ENCODE peak calls at places on chromosomes 1 and 21, in eight cellular contexts. One of them, this sample, is unnamed.

GRCh38 chr1:176243746-176244145 is 36.7 kb upstream of the COP1 start:
- DNase-seq in neural progenitor cell: no peak
- DNase-seq in GM23248: peak
- DNase-seq in GM23338: no peak
- DNase-seq in hepatocyte: no peak
- DNase-seq in HCT116: no peak
- DNase-seq in MM.1S: no peak
- DNase-seq in PC-3: no peak
- DNase-seq in this sample: no peak

GRCh38 chr1:160884579-160884978 is 401 bp downstream of the ITLN1 start:
- DNase-seq in neural progenitor cell: peak
- DNase-seq in GM23248: no peak
- DNase-seq in GM23338: peak
- DNase-seq in hepatocyte: no peak
- DNase-seq in HCT116: peak
- DNase-seq in MM.1S: peak
- DNase-seq in PC-3: peak
- DNase-seq in this sample: peak

GRCh38 chr21:43308101-43308500 is 118.8 kb downstream of the SIK1 start:
- DNase-seq in neural progenitor cell: no peak
- DNase-seq in GM23248: no peak
- DNase-seq in GM23338: no peak
- DNase-seq in hepatocyte: no peak
- DNase-seq in HCT116: no peak
- DNase-seq in MM.1S: no peak
- DNase-seq in PC-3: no peak
- DNase-seq in this sample: no peak

GRCh38 chr1:87024936-87025537 is 110.6 kb downstream of the HS2ST1 start:
- DNase-seq in neural progenitor cell: peak
- DNase-seq in GM23248: peak
- DNase-seq in GM23338: peak
- DNase-seq in hepatocyte: peak
- DNase-seq in HCT116: peak
- DNase-seq in MM.1S: peak
- DNase-seq in PC-3: peak
- DNase-seq in this sample: peak

GRCh38 chr1:68113961-68114360 is 63.5 kb upstream of the DIRAS3 start:
- DNase-seq in neural progenitor cell: no peak
- DNase-seq in GM23248: no peak
- DNase-seq in GM23338: no peak
- DNase-seq in hepatocyte: no peak
- DNase-seq in HCT116: no peak
- DNase-seq in MM.1S: no peak
- DNase-seq in PC-3: no peak
- DNase-seq in this sample: no peak

GRCh38 chr1:87330954-87331318 is 2.3 kb downstream of the LMO4 start:
- DNase-seq in neural progenitor cell: peak
- DNase-seq in GM23248: peak
- DNase-seq in GM23338: no peak
- DNase-seq in hepatocyte: no peak
- DNase-seq in HCT116: no peak
- DNase-seq in MM.1S: no peak
- DNase-seq in PC-3: no peak
- DNase-seq in this sample: no peak

GRCh38 chr21:26032263-26032662 is 138.3 kb downstream of the APP start:
- DNase-seq in neural progenitor cell: no peak
- DNase-seq in GM23248: no peak
- DNase-seq in GM23338: no peak
- DNase-seq in hepatocyte: no peak
- DNase-seq in HCT116: no peak
- DNase-seq in MM.1S: no peak
- DNase-seq in PC-3: peak
- DNase-seq in this sample: peak

GRCh38 chr1:10823000-10823401 is 26.6 kb upstream of the CASZ1 start:
- DNase-seq in neural progenitor cell: no peak
- DNase-seq in GM23248: no peak
- DNase-seq in GM23338: no peak
- DNase-seq in hepatocyte: no peak
- DNase-seq in HCT116: no peak
- DNase-seq in MM.1S: no peak
- DNase-seq in PC-3: no peak
- DNase-seq in this sample: no peak

GRCh38 chr1:183610053-183610452 is 19.8 kb upstream of the NCF2 start:
- DNase-seq in neural progenitor cell: no peak
- DNase-seq in GM23248: peak
- DNase-seq in GM23338: no peak
- DNase-seq in hepatocyte: no peak
- DNase-seq in HCT116: no peak
- DNase-seq in MM.1S: no peak
- DNase-seq in PC-3: peak
- DNase-seq in this sample: no peak

GRCh38 chr1:100463809-100464424 is 74.0 kb upstream of the GPR88 start:
- DNase-seq in neural progenitor cell: peak
- DNase-seq in GM23248: peak
- DNase-seq in GM23338: peak
- DNase-seq in hepatocyte: peak
- DNase-seq in HCT116: peak
- DNase-seq in MM.1S: peak
- DNase-seq in PC-3: peak
- DNase-seq in this sample: peak

GRCh38 chr21:38671716-38672115 is 134.0 kb upstream of the ETS2 start:
- DNase-seq in neural progenitor cell: no peak
- DNase-seq in GM23248: no peak
- DNase-seq in GM23338: no peak
- DNase-seq in hepatocyte: no peak
- DNase-seq in HCT116: no peak
- DNase-seq in MM.1S: no peak
- DNase-seq in PC-3: no peak
- DNase-seq in this sample: no peak

GRCh38 chr1:177012342-177012741 is 152.2 kb downstream of the ASTN1 start:
- DNase-seq in neural progenitor cell: no peak
- DNase-seq in GM23248: no peak
- DNase-seq in GM23338: no peak
- DNase-seq in hepatocyte: no peak
- DNase-seq in HCT116: no peak
- DNase-seq in MM.1S: no peak
- DNase-seq in PC-3: no peak
- DNase-seq in this sample: no peak

GRCh38 chr1:206921772-206922265 is at the start of gene FCMR:
- DNase-seq in neural progenitor cell: no peak
- DNase-seq in GM23248: no peak
- DNase-seq in GM23338: no peak
- DNase-seq in hepatocyte: no peak
- DNase-seq in HCT116: no peak
- DNase-seq in MM.1S: peak
- DNase-seq in PC-3: no peak
- DNase-seq in this sample: peak

GRCh38 chr21:17466166-17466565 is 46.7 kb upstream of the CXADR start:
- DNase-seq in neural progenitor cell: no peak
- DNase-seq in GM23248: peak
- DNase-seq in GM23338: no peak
- DNase-seq in hepatocyte: peak
- DNase-seq in HCT116: no peak
- DNase-seq in MM.1S: no peak
- DNase-seq in PC-3: peak
- DNase-seq in this sample: no peak

GRCh38 chr1:209983953-209984352 is 45.9 kb downstream of the SYT14 start:
- DNase-seq in neural progenitor cell: no peak
- DNase-seq in GM23248: no peak
- DNase-seq in GM23338: no peak
- DNase-seq in hepatocyte: no peak
- DNase-seq in HCT116: no peak
- DNase-seq in MM.1S: no peak
- DNase-seq in PC-3: no peak
- DNase-seq in this sample: no peak
- H3K4me3 ChIP-seq in neural progenitor cell: no peak
- H3K4me3 ChIP-seq in GM23248: no peak
- H3K4me3 ChIP-seq in GM23338: no peak
- H3K4me3 ChIP-seq in hepatocyte: no peak
- H3K4me3 ChIP-seq in HCT116: no peak
- H3K4me3 ChIP-seq in MM.1S: no peak
- H3K4me3 ChIP-seq in PC-3: no peak
- H3K4me3 ChIP-seq in this sample: no peak

GRCh38 chr1:77534456-77534855 is 148.0 kb downstream of the ZZZ3 start:
- DNase-seq in neural progenitor cell: no peak
- DNase-seq in GM23248: peak
- DNase-seq in GM23338: no peak
- DNase-seq in hepatocyte: no peak
- DNase-seq in HCT116: no peak
- DNase-seq in MM.1S: no peak
- DNase-seq in PC-3: no peak
- DNase-seq in this sample: no peak
- TF ChIP-seq EZH2phosphoT487 in neural progenitor cell: no peak
- TF ChIP-seq EZH2phosphoT487 in GM23248: no peak
- TF ChIP-seq EZH2phosphoT487 in GM23338: no peak
- TF ChIP-seq EZH2phosphoT487 in hepatocyte: no peak
- TF ChIP-seq EZH2phosphoT487 in HCT116: no peak
- TF ChIP-seq EZH2phosphoT487 in MM.1S: no peak
- TF ChIP-seq EZH2phosphoT487 in PC-3: no peak
- TF ChIP-seq EZH2phosphoT487 in this sample: no peak

GRCh38 chr21:20998886-20999285 is 677 bp downstream of the NCAM2 start:
- DNase-seq in neural progenitor cell: no peak
- DNase-seq in GM23248: peak
- DNase-seq in GM23338: no peak
- DNase-seq in hepatocyte: no peak
- DNase-seq in HCT116: no peak
- DNase-seq in MM.1S: no peak
- DNase-seq in PC-3: no peak
- DNase-seq in this sample: no peak
- H3K4me3 ChIP-seq in neural progenitor cell: peak
- H3K4me3 ChIP-seq in GM23248: peak
- H3K4me3 ChIP-seq in GM23338: peak
- H3K4me3 ChIP-seq in hepatocyte: peak
- H3K4me3 ChIP-seq in HCT116: no peak
- H3K4me3 ChIP-seq in MM.1S: peak
- H3K4me3 ChIP-seq in PC-3: peak
- H3K4me3 ChIP-seq in this sample: no peak

GRCh38 chr1:1371354-1371740 is 3.7 kb downstream of the AURKAIP1 start:
- DNase-seq in neural progenitor cell: no peak
- DNase-seq in GM23248: peak
- DNase-seq in GM23338: no peak
- DNase-seq in hepatocyte: no peak
- DNase-seq in HCT116: no peak
- DNase-seq in MM.1S: no peak
- DNase-seq in PC-3: no peak
- DNase-seq in this sample: no peak

GRCh38 chr1:1373493-1374067 is 1.4 kb downstream of the AURKAIP1 start:
- DNase-seq in neural progenitor cell: no peak
- DNase-seq in GM23248: no peak
- DNase-seq in GM23338: no peak
- DNase-seq in hepatocyte: no peak
- DNase-seq in HCT116: no peak
- DNase-seq in MM.1S: no peak
- DNase-seq in PC-3: no peak
- DNase-seq in this sample: no peak

GRCh38 chr1:1370771-1371300 is 4.2 kb downstream of the AURKAIP1 start:
- DNase-seq in neural progenitor cell: no peak
- DNase-seq in GM23248: no peak
- DNase-seq in GM23338: no peak
- DNase-seq in hepatocyte: no peak
- DNase-seq in HCT116: no peak
- DNase-seq in MM.1S: no peak
- DNase-seq in PC-3: no peak
- DNase-seq in this sample: no peak

GRCh38 chr1:1373051-1373450 is 2.0 kb downstream of the AURKAIP1 start:
- DNase-seq in neural progenitor cell: no peak
- DNase-seq in GM23248: no peak
- DNase-seq in GM23338: no peak
- DNase-seq in hepatocyte: no peak
- DNase-seq in HCT116: no peak
- DNase-seq in MM.1S: no peak
- DNase-seq in PC-3: no peak
- DNase-seq in this sample: no peak

GRCh38 chr1:1371741-1372711 is 3.0 kb downstream of the AURKAIP1 start:
- DNase-seq in neural progenitor cell: peak
- DNase-seq in GM23248: peak
- DNase-seq in GM23338: peak
- DNase-seq in hepatocyte: peak
- DNase-seq in HCT116: no peak
- DNase-seq in MM.1S: peak
- DNase-seq in PC-3: peak
- DNase-seq in this sample: peak
- TF ChIP-seq EZH2phosphoT487 in neural progenitor cell: no peak
- TF ChIP-seq EZH2phosphoT487 in GM23248: no peak
- TF ChIP-seq EZH2phosphoT487 in GM23338: no peak
- TF ChIP-seq EZH2phosphoT487 in hepatocyte: no peak
- TF ChIP-seq EZH2phosphoT487 in HCT116: no peak
- TF ChIP-seq EZH2phosphoT487 in MM.1S: no peak
- TF ChIP-seq EZH2phosphoT487 in PC-3: no peak
- TF ChIP-seq EZH2phosphoT487 in this sample: no peak

This sample was measured in OCI-LY7.